ENCODE peak calls at places on chromosomes 3 and 15, in seven cellular contexts. One of them, this sample, is unnamed.

GRCh38 chr3:59321881-59322540 is 272.2 kb upstream of the CFAP20DC start:
- DNase-seq in cardiac muscle cell: no peak
- DNase-seq in activated B cell treated with CpG ODN at 0.5 μM for 24 hours: no peak
- DNase-seq in HCT116: no peak
- DNase-seq in adipocyte: no peak
- DNase-seq in astrocyte of the spinal cord: no peak
- DNase-seq in brain microvascular endothelial cell: no peak
- DNase-seq in this sample: no peak

GRCh38 chr3:113194747-113195400 is 16.5 kb upstream of the BOC start:
- DNase-seq in HCT116: no peak
- DNase-seq in activated B cell treated with CpG ODN at 0.5 μM for 24 hours: no peak
- DNase-seq in astrocyte of the spinal cord: no peak
- DNase-seq in brain microvascular endothelial cell: no peak
- DNase-seq in cardiac muscle cell: peak; percentile 15
- DNase-seq in adipocyte: peak; percentile 70
- DNase-seq in this sample: no peak

GRCh38 chr15:83930392-83930791 is 276.5 kb downstream of the ADAMTSL3 start:
- DNase-seq in activated B cell treated with CpG ODN at 0.5 μM for 24 hours: no peak
- DNase-seq in astrocyte of the spinal cord: no peak
- DNase-seq in brain microvascular endothelial cell: no peak
- DNase-seq in HCT116: no peak
- DNase-seq in adipocyte: no peak
- DNase-seq in cardiac muscle cell: no peak
- DNase-seq in this sample: no peak

GRCh38 chr3:146277953-146278631 is 27.2 kb upstream of the PLSCR4 start:
- DNase-seq in brain microvascular endothelial cell: peak; percentile 71
- DNase-seq in HCT116: no peak
- DNase-seq in astrocyte of the spinal cord: peak; percentile 90
- DNase-seq in cardiac muscle cell: peak; percentile 97
- DNase-seq in activated B cell treated with CpG ODN at 0.5 μM for 24 hours: no peak
- DNase-seq in adipocyte: peak; percentile 96
- DNase-seq in this sample: peak; percentile 98

GRCh38 chr15:65862682-65863081 is 6.6 kb upstream of the RAB11A start:
- DNase-seq in HCT116: peak; percentile 90
- DNase-seq in cardiac muscle cell: peak; percentile 85
- DNase-seq in brain microvascular endothelial cell: peak; percentile 75
- DNase-seq in astrocyte of the spinal cord: peak; percentile 61
- DNase-seq in adipocyte: no peak
- DNase-seq in activated B cell treated with CpG ODN at 0.5 μM for 24 hours: no peak
- DNase-seq in this sample: no peak

GRCh38 chr3:188689101-188689574 is 482.6 kb upstream of the TPRG1 start:
- DNase-seq in HCT116: no peak
- DNase-seq in brain microvascular endothelial cell: peak; percentile 49
- DNase-seq in astrocyte of the spinal cord: peak; percentile 49
- DNase-seq in cardiac muscle cell: peak; percentile 94
- DNase-seq in activated B cell treated with CpG ODN at 0.5 μM for 24 hours: no peak
- DNase-seq in adipocyte: peak; percentile 96
- DNase-seq in this sample: no peak

GRCh38 chr15:82810863-82811421 is 1.5 kb downstream of the WHAMM start:
- DNase-seq in astrocyte of the spinal cord: no peak
- DNase-seq in activated B cell treated with CpG ODN at 0.5 μM for 24 hours: no peak
- DNase-seq in HCT116: no peak
- DNase-seq in adipocyte: peak; percentile 54
- DNase-seq in cardiac muscle cell: no peak
- DNase-seq in brain microvascular endothelial cell: no peak
- DNase-seq in this sample: no peak

GRCh38 chr15:55319537-55320325 is 709 bp downstream of the PIGB start:
- DNase-seq in cardiac muscle cell: peak; percentile 38
- DNase-seq in adipocyte: no peak
- DNase-seq in HCT116: no peak
- DNase-seq in activated B cell treated with CpG ODN at 0.5 μM for 24 hours: no peak
- DNase-seq in astrocyte of the spinal cord: peak; percentile 35
- DNase-seq in brain microvascular endothelial cell: no peak
- DNase-seq in this sample: no peak

GRCh38 chr3:197795200-197795599 is 4.1 kb downstream of the LRCH3 start:
- DNase-seq in brain microvascular endothelial cell: peak; percentile 31
- DNase-seq in adipocyte: peak; percentile 85
- DNase-seq in HCT116: no peak
- DNase-seq in activated B cell treated with CpG ODN at 0.5 μM for 24 hours: no peak
- DNase-seq in astrocyte of the spinal cord: no peak
- DNase-seq in cardiac muscle cell: peak; percentile 71
- DNase-seq in this sample: no peak

GRCh38 chr3:149490260-149490971 is 15.9 kb downstream of the TM4SF4 start:
- DNase-seq in astrocyte of the spinal cord: no peak
- DNase-seq in activated B cell treated with CpG ODN at 0.5 μM for 24 hours: no peak
- DNase-seq in HCT116: no peak
- DNase-seq in cardiac muscle cell: no peak
- DNase-seq in brain microvascular endothelial cell: no peak
- DNase-seq in adipocyte: no peak
- DNase-seq in this sample: no peak

GRCh38 chr3:83706669-83707068 is 1252.1 kb upstream of the CADM2 start:
- DNase-seq in activated B cell treated with CpG ODN at 0.5 μM for 24 hours: no peak
- DNase-seq in brain microvascular endothelial cell: no peak
- DNase-seq in astrocyte of the spinal cord: no peak
- DNase-seq in cardiac muscle cell: no peak
- DNase-seq in adipocyte: no peak
- DNase-seq in HCT116: no peak
- DNase-seq in this sample: no peak

GRCh38 chr3:196868297-196868661 is 559 bp downstream of the SENP5 start:
- DNase-seq in HCT116: no peak
- DNase-seq in activated B cell treated with CpG ODN at 0.5 μM for 24 hours: no peak
- DNase-seq in adipocyte: peak; percentile 65
- DNase-seq in brain microvascular endothelial cell: peak; percentile 18
- DNase-seq in astrocyte of the spinal cord: no peak
- DNase-seq in cardiac muscle cell: no peak
- DNase-seq in this sample: no peak

GRCh38 chr3:115281697-115282685 is 134.9 kb upstream of the ZBTB20 start:
- DNase-seq in adipocyte: no peak
- DNase-seq in cardiac muscle cell: peak; percentile 25
- DNase-seq in brain microvascular endothelial cell: no peak
- DNase-seq in activated B cell treated with CpG ODN at 0.5 μM for 24 hours: no peak
- DNase-seq in astrocyte of the spinal cord: peak; percentile 8
- DNase-seq in HCT116: no peak
- DNase-seq in this sample: no peak

GRCh38 chr3:126568776-126569342 is 10.1 kb upstream of the C3orf22 start:
- DNase-seq in HCT116: no peak
- DNase-seq in activated B cell treated with CpG ODN at 0.5 μM for 24 hours: no peak
- DNase-seq in brain microvascular endothelial cell: no peak
- DNase-seq in cardiac muscle cell: no peak
- DNase-seq in adipocyte: no peak
- DNase-seq in astrocyte of the spinal cord: no peak
- DNase-seq in this sample: no peak

GRCh38 chr15:76996526-76997401 is 1.8 kb downstream of the PSTPIP1 start:
- DNase-seq in adipocyte: no peak
- DNase-seq in HCT116: no peak
- DNase-seq in cardiac muscle cell: peak; percentile 57
- DNase-seq in brain microvascular endothelial cell: no peak
- DNase-seq in astrocyte of the spinal cord: no peak
- DNase-seq in activated B cell treated with CpG ODN at 0.5 μM for 24 hours: no peak
- DNase-seq in this sample: no peak

GRCh38 chr15:45645026-45645980 is 10.5 kb downstream of the SQOR start:
- DNase-seq in activated B cell treated with CpG ODN at 0.5 μM for 24 hours: no peak
- DNase-seq in astrocyte of the spinal cord: peak; percentile 57
- DNase-seq in HCT116: no peak
- DNase-seq in adipocyte: peak; percentile 66
- DNase-seq in cardiac muscle cell: peak; percentile 91
- DNase-seq in brain microvascular endothelial cell: peak; percentile 75
- DNase-seq in this sample: no peak